ENCODE peak calls at places on chromosomes 5 and 9, in seven cellular contexts. H is hepatocyte, W is endothelial cell, C is mammary epithelial cell, K is GM13977, L is fibroblast of the aortic adventitia, O is right lobe of liver. X is an unnamed sample.

GRCh38 chr5:87020099-87020934 is 247.4 kb upstream of the RASA1 start:
- DNase-seq in H (peak), W (no peak), C (peak), K (peak), L (peak), O (no peak), X (no peak)

GRCh38 chr5:31365776-31366175 is 166.1 kb downstream of the DROSHA start:
- DNase-seq in H (no peak), W (no peak), C (no peak), K (no peak), L (no peak), O (no peak), X (no peak)

GRCh38 chr5:33614039-33614438 is 173.3 kb downstream of the TARS1 start:
- DNase-seq in H (no peak), W (no peak), C (no peak), K (no peak), L (no peak), O (no peak), X (no peak)

GRCh38 chr9:126523621-126524111 is 90.1 kb upstream of the LMX1B start:
- DNase-seq in H (no peak), W (no peak), C (no peak), K (no peak), L (no peak), O (no peak), X (no peak)

GRCh38 chr9:137201205-137201868 is 796 bp upstream of the TPRN start:
- DNase-seq in H (no peak), W (no peak), C (no peak), K (no peak), L (no peak), O (no peak), X (no peak)

GRCh38 chr9:98164912-98165311 is 27.5 kb downstream of the CORO2A start:
- DNase-seq in H (no peak), W (no peak), C (no peak), K (no peak), L (peak), O (no peak), X (no peak)

GRCh38 chr9:35518212-35518917 is 28.5 kb downstream of the RUSC2 start:
- DNase-seq in H (peak), W (peak), C (peak), K (no peak), L (peak), O (peak), X (peak)

GRCh38 chr5:108481355-108481931 is 99.5 kb upstream of the FBXL17 start:
- DNase-seq in H (peak), W (no peak), C (peak), K (peak), L (peak), O (no peak), X (peak)

GRCh38 chr5:106843812-106844416 is 826.8 kb downstream of the EFNA5 start:
- DNase-seq in H (peak), W (no peak), C (peak), K (no peak), L (no peak), O (no peak), X (peak)

GRCh38 chr9:95793924-95794828 is 81.3 kb upstream of the ERCC6L2 start:
- DNase-seq in H (no peak), W (no peak), C (peak), K (no peak), L (peak), O (no peak), X (peak)

GRCh38 chr5:81195334-81195929 is 37.7 kb upstream of the CKMT2 start:
- DNase-seq in H (no peak), W (no peak), C (no peak), K (no peak), L (peak), O (no peak), X (no peak)

GRCh38 chr9:114930063-114930812 is at the start of gene TNFSF8:
- DNase-seq in H (no peak), W (no peak), C (no peak), K (peak), L (no peak), O (no peak), X (no peak)

GRCh38 chr9:122339579-122339978 is 31.2 kb upstream of the PTGS1 start:
- DNase-seq in H (no peak), W (no peak), C (no peak), K (no peak), L (no peak), O (no peak), X (no peak)

GRCh38 chr9:87238545-87238944 is 259.1 kb upstream of the DAPK1 start:
- DNase-seq in H (no peak), W (no peak), C (no peak), K (no peak), L (peak), O (no peak), X (no peak)

GRCh38 chr5:171474106-171474878 is 54.8 kb downstream of the FGF18 start:
- DNase-seq in H (no peak), W (no peak), C (no peak), K (no peak), L (no peak), O (no peak), X (no peak)

GRCh38 chr5:127562252-127562651 is 44.8 kb downstream of the PRRC1 start:
- DNase-seq in H (peak), W (peak), C (no peak), K (no peak), L (peak), O (no peak), X (no peak)

GRCh38 chr9:108412755-108413154 is 443.0 kb downstream of the ACTL7B start:
- DNase-seq in H (peak), W (peak), C (peak), K (no peak), L (no peak), O (no peak), X (no peak)

GRCh38 chr5:76337949-76338589 is 65.0 kb upstream of the IQGAP2 start:
- DNase-seq in H (peak), W (peak), C (peak), K (peak), L (peak), O (peak), X (peak)

GRCh38 chr9:81002242-81002641 is 687.1 kb downstream of the TLE1 start:
- DNase-seq in H (no peak), W (no peak), C (peak), K (no peak), L (no peak), O (no peak), X (no peak)

GRCh38 chr5:3875144-3875543 is 279.5 kb downstream of the IRX1 start:
- DNase-seq in H (no peak), W (no peak), C (no peak), K (no peak), L (no peak), O (no peak), X (no peak)

GRCh38 chr5:174084691-174085154 is 39.2 kb downstream of the NSG2 start:
- DNase-seq in H (no peak), W (no peak), C (no peak), K (no peak), L (no peak), O (no peak), X (no peak)

GRCh38 chr9:134328841-134329575 is 2.8 kb downstream of the RXRA start:
- DNase-seq in H (peak), W (no peak), C (peak), K (no peak), L (peak), O (peak), X (peak)

GRCh38 chr5:141969783-141970741 is 1.2 kb downstream of the RNF14 start:
- DNase-seq in H (peak), W (no peak), C (no peak), K (peak), L (peak), O (no peak), X (no peak)

GRCh38 chr5:115374057-115374775 is 77.8 kb upstream of the CCDC112 start:
- DNase-seq in H (no peak), W (no peak), C (peak), K (no peak), L (no peak), O (no peak), X (no peak)

GRCh38 chr5:115378754-115379153 is 82.3 kb upstream of the CCDC112 start:
- DNase-seq in H (no peak), W (no peak), C (no peak), K (no peak), L (no peak), O (no peak), X (no peak)

GRCh38 chr5:115375922-115376321 is 79.5 kb upstream of the CCDC112 start:
- DNase-seq in H (peak), W (no peak), C (no peak), K (no peak), L (no peak), O (peak), X (no peak)

GRCh38 chr5:115379622-115380344 is 83.3 kb upstream of the CCDC112 start:
- DNase-seq in H (no peak), W (no peak), C (peak), K (peak), L (no peak), O (no peak), X (peak)

DNA sequence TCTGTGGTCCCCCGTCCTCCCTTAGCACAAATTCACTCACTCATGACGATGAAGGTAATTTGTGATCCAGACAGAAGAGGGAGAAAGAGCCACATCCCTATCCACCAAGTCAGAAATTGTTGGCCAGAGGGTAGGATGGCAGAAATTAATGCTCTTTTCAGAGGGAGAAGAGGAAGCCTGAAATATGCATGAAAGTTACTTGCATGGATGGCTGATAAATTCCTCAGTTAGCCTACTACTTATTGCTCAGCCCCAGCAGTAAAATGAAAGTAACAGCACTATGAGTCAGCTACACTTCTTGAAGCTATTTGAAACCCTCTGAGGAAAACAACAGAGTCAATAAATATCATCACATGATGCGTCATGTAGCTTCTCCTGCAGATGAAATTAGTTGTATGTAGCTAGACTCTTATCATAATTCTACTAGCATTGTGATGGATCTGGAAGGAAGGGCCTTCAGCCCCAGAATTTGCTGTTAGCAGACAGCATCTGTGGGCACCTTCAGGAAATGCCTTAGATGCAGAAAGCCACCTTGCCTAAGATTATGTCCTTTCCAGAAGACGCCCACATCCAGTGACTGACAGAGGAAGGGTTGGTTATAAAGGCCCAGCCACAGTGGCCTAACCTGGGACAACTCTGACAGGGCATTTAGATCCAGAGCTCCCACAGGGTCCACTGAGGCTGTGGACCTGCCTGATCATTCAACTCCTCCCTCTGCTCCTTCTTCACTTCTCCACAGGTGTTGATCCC is 81.2 kb upstream of the CCDC112 start:
- DNase-seq in H (peak), W (no peak), C (peak), K (peak), L (peak), O (no peak), X (peak)
- TF ChIP-seq CTCF in H (peak), W (no peak), C (no peak), K (no peak), L (peak), O (peak), X (no peak)

GRCh38 chr5:102561894-102562760 is 63.3 kb upstream of the SLCO6A1 start:
- DNase-seq in H (peak), W (peak), C (peak), K (no peak), L (peak), O (no peak), X (no peak)
- TF ChIP-seq CTCF in H (peak), W (peak), C (peak), K (peak), L (peak), O (peak), X (peak)

GRCh38 chr5:164672931-164673694 is 1167.7 kb downstream of the MAT2B start:
- DNase-seq in H (no peak), W (no peak), C (peak), K (no peak), L (peak), O (no peak), X (peak)
- TF ChIP-seq CTCF in H (peak), W (peak), C (peak), K (peak), L (peak), O (peak), X (peak)

GRCh38 chr5:122468351-122469111 is 156.5 kb downstream of the SNCAIP start:
- DNase-seq in H (no peak), W (no peak), C (no peak), K (no peak), L (no peak), O (no peak), X (no peak)
- TF ChIP-seq CTCF in H (no peak), W (no peak), C (peak), K (no peak), L (no peak), O (no peak), X (peak)

GRCh38 chr5:14440598-14441401 is 140.8 kb upstream of the OTULINL start:
- DNase-seq in H (peak), W (no peak), C (no peak), K (no peak), L (peak), O (no peak), X (no peak)

GRCh38 chr5:14445581-14446290 is 135.9 kb upstream of the OTULINL start:
- DNase-seq in H (no peak), W (peak), C (peak), K (no peak), L (peak), O (no peak), X (no peak)

GRCh38 chr5:14443665-14444064 is 137.9 kb upstream of the OTULINL start:
- DNase-seq in H (no peak), W (no peak), C (no peak), K (no peak), L (peak), O (no peak), X (no peak)

GRCh38 chr5:14444988-14445387 is 136.6 kb upstream of the OTULINL start:
- DNase-seq in H (no peak), W (no peak), C (peak), K (no peak), L (peak), O (no peak), X (peak)

DNA sequence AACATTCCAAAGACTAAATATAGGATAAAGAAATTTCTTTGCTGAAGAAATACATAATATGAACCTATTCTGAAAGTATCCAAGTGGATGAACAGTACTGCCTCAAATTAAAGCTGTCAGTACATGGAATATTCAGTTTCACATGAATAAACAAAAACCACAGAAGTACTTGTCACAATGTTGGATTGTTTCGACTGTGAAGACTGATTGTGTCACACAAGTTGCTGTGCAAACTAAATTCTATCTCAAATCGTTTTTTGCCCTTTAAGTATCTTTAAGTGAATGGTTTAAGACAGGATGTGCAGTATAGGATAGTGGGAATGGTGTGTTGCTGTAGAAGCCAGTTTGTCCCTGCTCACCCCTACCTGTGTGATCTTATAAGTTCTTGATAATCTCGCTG is 137.4 kb upstream of the OTULINL start:
- DNase-seq in H (no peak), W (no peak), C (no peak), K (no peak), L (peak), O (no peak), X (no peak)
- TF ChIP-seq CTCF in H (no peak), W (no peak), C (no peak), K (no peak), L (no peak), O (no peak), X (no peak)

GRCh38 chr9:7234144-7234543 is 476.4 kb downstream of the KDM4C start:
- DNase-seq in H (peak), W (peak), C (peak), K (peak), L (peak), O (no peak), X (no peak)
- TF ChIP-seq CTCF in H (peak), W (peak), C (peak), K (peak), L (peak), O (peak), X (peak)